ENCODE peak calls at places on chromosome 15, in nine cellular contexts. R is CD8-positive, alpha-beta memory T cell; Z is uterus; J is neuronal stem cell; U is foreskin fibroblast; X is astrocyte of the spinal cord; M is IMR-90; L is cardiac muscle cell; K is spleen. T is an unnamed sample.

GRCh38 chr15:69038508-69038907 is 24.0 kb downstream of the NOX5 start:
- DNase-seq in R (no peak), Z (no peak), J (no peak), U (no peak), X (no peak), M (no peak), L (no peak), K (no peak), T (no peak)

GRCh38 chr15:61383421-61383820 is 154.3 kb upstream of the RORA start:
- DNase-seq in R (no peak), Z (no peak), J (no peak), U (peak; percentile 86), X (peak; percentile 4), M (peak; percentile 36), L (peak; percentile 8), K (no peak), T (no peak)

GRCh38 chr15:48644498-48644826 is 1.0 kb downstream of the FBN1 start:
- DNase-seq in R (no peak), Z (peak; percentile 58), J (no peak), U (peak; percentile 31), X (peak; percentile 47), M (peak; percentile 38), L (peak; percentile 69), K (no peak), T (no peak)

GRCh38 chr15:52037889-52038505 is 19.0 kb downstream of the MAPK6 start:
- DNase-seq in R (no peak), Z (no peak), J (no peak), U (no peak), X (no peak), M (no peak), L (no peak), K (no peak), T (no peak)

GRCh38 chr15:70152070-70152480 is 54.4 kb upstream of the TLE3 start:
- DNase-seq in R (no peak), Z (no peak), J (no peak), U (no peak), X (peak; percentile 68), M (peak; percentile 18), L (peak; percentile 68), K (no peak), T (peak; percentile 65)

GRCh38 chr15:64334530-64334929 is 21.4 kb downstream of the CSNK1G1 start:
- DNase-seq in R (peak; percentile 3), Z (no peak), J (no peak), U (no peak), X (no peak), M (no peak), L (no peak), K (no peak), T (peak; percentile 66)

GRCh38 chr15:94327356-94327936 is 96.1 kb downstream of the MCTP2 start:
- DNase-seq in R (no peak), Z (no peak), J (no peak), U (peak; percentile 7), X (peak; percentile 47), M (peak; percentile 50), L (peak; percentile 51), K (no peak), T (peak; percentile 27)

GRCh38 chr15:96158938-96159337 is 171.6 kb upstream of the NR2F2 start:
- DNase-seq in R (no peak), Z (peak; percentile 49), J (no peak), U (no peak), X (no peak), M (no peak), L (peak; percentile 33), K (no peak), T (no peak)

GRCh38 chr15:69842851-69843250 is 254.9 kb downstream of the TLE3 start:
- DNase-seq in R (no peak), Z (no peak), J (no peak), U (no peak), X (no peak), M (no peak), L (no peak), K (no peak), T (no peak)

GRCh38 chr15:35624881-35625280 is 78.9 kb upstream of the DPH6 start:
- DNase-seq in R (no peak), Z (no peak), J (no peak), U (peak; percentile 84), X (peak; percentile 54), M (peak; percentile 92), L (peak; percentile 96), K (no peak), T (no peak)

GRCh38 chr15:71386005-71386404 is 270.7 kb downstream of the THSD4 start:
- DNase-seq in R (no peak), Z (no peak), J (no peak), U (no peak), X (no peak), M (no peak), L (no peak), K (no peak), T (no peak)

GRCh38 chr15:86650084-86650483 is 570.4 kb downstream of the AGBL1 start:
- DNase-seq in R (no peak), Z (no peak), J (no peak), U (no peak), X (no peak), M (no peak), L (no peak), K (no peak), T (peak; percentile 55)

GRCh38 chr15:80937718-80938117 is 51.9 kb downstream of the MESD start:
- DNase-seq in R (no peak), Z (no peak), J (no peak), U (no peak), X (no peak), M (no peak), L (no peak), K (no peak), T (no peak)

GRCh38 chr15:93829115-93829849 is 402.1 kb upstream of the MCTP2 start:
- DNase-seq in R (no peak), Z (peak; percentile 34), J (no peak), U (no peak), X (peak; percentile 30), M (no peak), L (peak; percentile 81), K (no peak), T (peak; percentile 1)

GRCh38 chr15:62426387-62426956 is 261.4 kb upstream of the C2CD4B start:
- DNase-seq in R (no peak), Z (no peak), J (no peak), U (no peak), X (peak; percentile 84), M (no peak), L (peak; percentile 30), K (no peak), T (no peak)

GRCh38 chr15:88083828-88084760 is 172.4 kb downstream of the NTRK3 start:
- DNase-seq in R (no peak), Z (no peak), J (no peak), U (no peak), X (no peak), M (no peak), L (peak; percentile 29), K (no peak), T (no peak)

DNA sequence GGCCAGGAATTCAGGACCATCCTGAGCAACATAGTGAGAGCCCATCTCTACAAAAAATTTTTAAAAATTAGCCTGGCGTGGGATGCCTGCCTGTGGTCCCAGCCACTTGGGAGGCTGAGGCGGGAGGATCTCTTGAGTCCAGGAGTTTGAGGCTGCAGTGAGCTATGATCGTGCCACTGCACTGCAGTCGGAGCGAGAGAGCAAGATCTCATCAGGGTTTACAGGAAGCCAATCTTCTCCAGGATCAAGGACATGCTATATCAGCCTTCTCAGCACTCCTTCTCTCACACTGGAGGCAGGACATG is 451 bp upstream of the STOML1 start:
- DNase-seq in R (no peak), Z (no peak), J (no peak), U (no peak), X (no peak), M (no peak), L (no peak), K (no peak), T (no peak)
- H3K4me3 ChIP-seq in R (peak overlapping the region; percentile 42), Z (peak overlapping the region; percentile 82), J (peak overlapping the region; percentile 67), U (peak overlapping the region; percentile 41), X (no peak overlapping the region), M (peak overlapping the region; percentile 38), L (peak overlapping the region; percentile 61), K (peak overlapping the region; percentile 90), T (no peak overlapping the region)

GRCh38 chr15:39347453-39347852 is 233.4 kb upstream of the THBS1 start:
- DNase-seq in R (no peak), Z (no peak), J (no peak), U (no peak), X (no peak), M (no peak), L (no peak), K (no peak), T (no peak)
- H3K4me3 ChIP-seq in R (no peak overlapping the region), Z (no peak overlapping the region), J (no peak overlapping the region), U (no peak overlapping the region), X (no peak overlapping the region), M (no peak overlapping the region), L (no peak overlapping the region), K (no peak overlapping the region), T (no peak overlapping the region)

DNA sequence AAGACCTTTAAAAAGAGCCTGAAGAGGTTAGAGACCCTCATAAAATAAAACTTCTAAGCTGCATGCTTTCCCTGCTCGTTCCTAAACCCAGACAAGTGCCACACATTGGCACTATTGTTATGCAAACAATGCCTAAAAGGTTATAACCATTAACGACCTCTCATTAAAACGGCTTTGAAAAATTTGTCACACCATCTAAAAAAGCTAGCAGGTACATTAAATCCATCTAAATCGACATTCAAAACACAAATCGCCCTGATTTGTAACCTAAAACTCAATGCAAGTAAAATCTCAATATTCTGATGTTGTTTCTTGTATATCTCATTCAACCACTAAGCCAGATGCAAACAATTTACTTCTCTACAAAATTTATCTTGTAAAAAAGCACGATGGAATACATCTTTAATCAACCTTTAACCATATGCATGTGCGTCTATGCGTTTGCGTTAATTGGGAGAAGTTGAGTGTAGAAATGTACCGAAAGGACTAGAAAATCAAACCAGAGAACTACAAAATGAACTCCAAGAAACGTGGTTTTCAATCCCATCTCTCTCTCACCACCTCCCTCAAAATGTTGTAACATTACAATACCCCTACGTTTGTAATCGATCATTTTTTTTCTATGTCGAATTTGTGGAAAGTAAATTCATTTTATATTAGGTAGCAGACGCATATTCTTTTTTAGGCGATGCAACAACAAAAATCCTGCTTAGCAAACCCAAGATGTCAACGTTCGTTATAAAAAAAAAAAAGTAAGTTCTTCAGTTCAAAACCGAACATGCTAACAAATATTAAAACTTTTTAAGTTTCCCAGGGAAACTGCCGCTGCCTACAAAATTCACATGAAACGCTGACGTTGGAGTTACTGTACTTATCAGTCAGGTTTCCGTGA is 1.1 kb downstream of the ALDH1A2 start:
- DNase-seq in R (no peak), Z (no peak), J (no peak), U (no peak), X (peak; percentile 27), M (no peak), L (no peak), K (no peak), T (no peak)
- H3K4me3 ChIP-seq in R (no peak overlapping the region), Z (peak overlapping the region; percentile 53), J (no peak overlapping the region), U (no peak overlapping the region), X (no peak overlapping the region), M (no peak overlapping the region), L (no peak overlapping the region), K (no peak overlapping the region), T (no peak overlapping the region)

DNA sequence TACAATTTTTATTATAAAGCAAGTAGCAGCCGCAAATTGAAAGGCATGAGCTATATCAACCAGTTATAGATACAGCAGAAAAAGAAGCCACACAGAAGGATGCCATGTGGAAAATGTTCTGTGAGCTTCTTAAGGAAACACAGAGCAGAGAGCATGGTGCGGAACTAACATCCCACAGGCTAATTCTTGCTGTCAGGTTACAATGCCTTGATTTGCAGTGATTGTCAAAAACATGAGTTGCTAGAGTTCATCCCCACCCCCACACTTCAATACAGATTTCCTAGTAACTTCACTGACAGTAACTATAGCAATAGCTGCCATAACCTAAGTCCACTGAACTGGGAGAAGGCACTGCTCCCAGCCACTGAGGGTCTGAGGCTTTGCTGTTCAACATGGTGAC is 821.6 kb downstream of the SQOR start:
- DNase-seq in R (no peak), Z (no peak), J (no peak), U (no peak), X (no peak), M (no peak), L (no peak), K (no peak), T (no peak)
- H3K4me3 ChIP-seq in R (no peak overlapping the region), Z (no peak overlapping the region), J (no peak overlapping the region), U (no peak overlapping the region), X (no peak overlapping the region), M (no peak overlapping the region), L (no peak overlapping the region), K (no peak overlapping the region), T (no peak overlapping the region)

T was measured in small intestine.